ENCODE peak calls at places on chromosome 21, in four cellular contexts. One of them, this sample, is unnamed.

GRCh38 chr21:38712076-38712475 is 93.7 kb upstream of the ETS2 start:
- DNase-seq in GM20000: no peak
- DNase-seq in foreskin melanocyte: peak; percentile 58
- DNase-seq in NCI-H524: peak; percentile 44
- DNase-seq in this sample: no peak

GRCh38 chr21:42426876-42427480 is 23.3 kb downstream of the UBASH3A start:
- DNase-seq in foreskin melanocyte: no peak
- DNase-seq in NCI-H524: no peak
- DNase-seq in GM20000: no peak
- DNase-seq in this sample: no peak

GRCh38 chr21:38899277-38899947 is 93.7 kb downstream of the ETS2 start:
- DNase-seq in foreskin melanocyte: no peak
- DNase-seq in GM20000: no peak
- DNase-seq in NCI-H524: no peak
- DNase-seq in this sample: no peak

GRCh38 chr21:34545079-34545884 is 33.3 kb upstream of the KCNE1 start:
- DNase-seq in GM20000: peak; percentile 78
- DNase-seq in NCI-H524: no peak
- DNase-seq in foreskin melanocyte: peak; percentile 97
- DNase-seq in this sample: no peak

GRCh38 chr21:41823166-41823565 is 56.0 kb downstream of the PRDM15 start:
- DNase-seq in NCI-H524: no peak
- DNase-seq in foreskin melanocyte: no peak
- DNase-seq in GM20000: no peak
- DNase-seq in this sample: no peak

GRCh38 chr21:44013380-44014088 is 1.4 kb downstream of the TRAPPC10 start:
- DNase-seq in GM20000: peak; percentile 62
- DNase-seq in NCI-H524: no peak
- DNase-seq in foreskin melanocyte: no peak
- DNase-seq in this sample: peak; percentile 39

GRCh38 chr21:14968029-14968428 is 96.8 kb downstream of the NRIP1 start:
- DNase-seq in GM20000: no peak
- DNase-seq in foreskin melanocyte: no peak
- DNase-seq in NCI-H524: no peak
- DNase-seq in this sample: no peak

GRCh38 chr21:42062543-42063022 is 8.5 kb upstream of the UMODL1 start:
- DNase-seq in GM20000: peak; percentile 81
- DNase-seq in foreskin melanocyte: no peak
- DNase-seq in NCI-H524: no peak
- DNase-seq in this sample: peak; percentile 91

GRCh38 chr21:39575778-39576177 is 37.0 kb upstream of the B3GALT5 start:
- DNase-seq in GM20000: no peak
- DNase-seq in NCI-H524: no peak
- DNase-seq in foreskin melanocyte: no peak
- DNase-seq in this sample: no peak

GRCh38 chr21:41943468-41944250 is 10.2 kb downstream of the C2CD2 start:
- DNase-seq in GM20000: no peak
- DNase-seq in NCI-H524: no peak
- DNase-seq in foreskin melanocyte: no peak
- DNase-seq in this sample: no peak

GRCh38 chr21:42151148-42152074 is 67.5 kb upstream of the ABCG1 start:
- DNase-seq in foreskin melanocyte: no peak
- DNase-seq in NCI-H524: no peak
- DNase-seq in GM20000: no peak
- DNase-seq in this sample: no peak

GRCh38 chr21:16842716-16843115 is 670.1 kb upstream of the CXADR start:
- DNase-seq in foreskin melanocyte: no peak
- DNase-seq in NCI-H524: peak; percentile 40
- DNase-seq in GM20000: no peak
- DNase-seq in this sample: no peak

GRCh38 chr21:26405735-26406361 is 167.2 kb downstream of the CYYR1 start:
- DNase-seq in NCI-H524: no peak
- DNase-seq in foreskin melanocyte: peak; percentile 51
- DNase-seq in GM20000: peak; percentile 8
- DNase-seq in this sample: no peak

GRCh38 chr21:15037095-15037730 is 27.6 kb downstream of the NRIP1 start:
- DNase-seq in GM20000: no peak
- DNase-seq in foreskin melanocyte: no peak
- DNase-seq in NCI-H524: no peak
- DNase-seq in this sample: no peak

GRCh38 chr21:27502801-27503200 is 535.9 kb upstream of the ADAMTS5 start:
- DNase-seq in GM20000: no peak
- DNase-seq in NCI-H524: no peak
- DNase-seq in foreskin melanocyte: no peak
- DNase-seq in this sample: no peak

GRCh38 chr21:27388835-27389234 is 421.9 kb upstream of the ADAMTS5 start:
- DNase-seq in foreskin melanocyte: no peak
- DNase-seq in GM20000: no peak
- DNase-seq in NCI-H524: no peak
- DNase-seq in this sample: no peak

GRCh38 chr21:37130971-37131370 is 57.9 kb downstream of the TTC3 start:
- DNase-seq in foreskin melanocyte: no peak
- DNase-seq in NCI-H524: no peak
- DNase-seq in GM20000: no peak
- DNase-seq in this sample: no peak

GRCh38 chr21:10272216-10272615 is 249.2 kb upstream of the TPTE start:
- DNase-seq in foreskin melanocyte: no peak
- DNase-seq in NCI-H524: no peak
- DNase-seq in GM20000: no peak
- DNase-seq in this sample: no peak

GRCh38 chr21:17514124-17514481 is 1.3 kb downstream of the CXADR start:
- DNase-seq in NCI-H524: no peak
- DNase-seq in GM20000: no peak
- DNase-seq in foreskin melanocyte: no peak
- DNase-seq in this sample: no peak

GRCh38 chr21:27953328-27954045 is 986.6 kb upstream of the ADAMTS5 start:
- DNase-seq in NCI-H524: no peak
- DNase-seq in GM20000: no peak
- DNase-seq in foreskin melanocyte: peak; percentile 70
- DNase-seq in this sample: no peak